ENCODE peak calls at places on chromosome 6, in seven cellular contexts. B, X, J, O, A, W and N are unnamed samples.

GRCh38 chr6:25295651-25296050 is 16.5 kb downstream of the CARMIL1 start:
- DNase-seq in B (no peak), X (no peak), J (no peak), O (no peak), A (no peak), W (no peak), N (no peak)

GRCh38 chr6:45721665-45722064 is 294.0 kb downstream of the CLIC5 start:
- DNase-seq in B (no peak), X (no peak), J (no peak), O (no peak), A (no peak), W (no peak), N (no peak)

GRCh38 chr6:2480267-2480966 is 235.0 kb upstream of the GMDS start:
- DNase-seq in B (peak; percentile 67), X (peak; percentile 54), J (peak; percentile 62), O (no peak), A (no peak), W (no peak), N (no peak)

GRCh38 chr6:42041131-42042055 is 8.9 kb upstream of the TAF8 start:
- DNase-seq in B (peak; percentile 30), X (peak; percentile 64), J (no peak), O (no peak), A (no peak), W (no peak), N (no peak)

GRCh38 chr6:155418017-155418749 is 37.5 kb downstream of the NOX3 start:
- DNase-seq in B (no peak), X (peak; percentile 70), J (no peak), O (peak; percentile 61), A (no peak), W (peak; percentile 70), N (peak; percentile 83)

GRCh38 chr6:56808871-56809359 is 146.0 kb upstream of the BEND6 start:
- DNase-seq in B (no peak), X (no peak), J (no peak), O (peak; percentile 69), A (peak; percentile 62), W (no peak), N (no peak)

GRCh38 chr6:12150812-12151432 is 138.8 kb downstream of the HIVEP1 start:
- DNase-seq in B (no peak), X (no peak), J (no peak), O (no peak), A (no peak), W (peak; percentile 17), N (no peak)

GRCh38 chr6:143205983-143206382 is 145.3 kb downstream of the AIG1 start:
- DNase-seq in B (no peak), X (no peak), J (no peak), O (no peak), A (peak; percentile 48), W (no peak), N (no peak)

GRCh38 chr6:63307581-63308246 is 12.1 kb downstream of the LGSN start:
- DNase-seq in B (no peak), X (peak; percentile 69), J (peak; percentile 6), O (peak; percentile 39), A (peak; percentile 7), W (no peak), N (no peak)